ENCODE peak calls at places on chromosomes 6 and 20, in eight cellular contexts. S, W, Q, F, Z, G, R and P are unnamed samples.

GRCh38 chr6:148193063-148193680 is 149.5 kb upstream of the SASH1 start:
- DNase-seq in W (no peak), R (no peak), G (no peak), Q (no peak), Z (no peak), F (no peak), S (peak), P (peak)

GRCh38 chr6:168240147-168240546 is 79.4 kb downstream of the DACT2 start:
- DNase-seq in Q (no peak), G (no peak), Z (no peak), S (no peak), F (no peak), R (no peak), W (no peak), P (no peak)

GRCh38 chr20:17786221-17786718 is 86.5 kb downstream of the BANF2 start:
- DNase-seq in W (no peak), G (no peak), R (no peak), Q (no peak), S (peak), F (no peak), Z (no peak), P (peak)

GRCh38 chr20:21557246-21557982 is 43.5 kb upstream of the NKX2-2 start:
- DNase-seq in Z (no peak), W (no peak), G (no peak), R (no peak), S (no peak), Q (no peak), F (peak), P (no peak)

GRCh38 chr20:5621305-5621704 is 128.9 kb upstream of the SHLD1 start:
- DNase-seq in Q (no peak), S (peak), F (no peak), R (no peak), G (peak), Z (peak), W (peak), P (peak)

GRCh38 chr6:101883398-101883975 is 490.0 kb downstream of the GRIK2 start:
- DNase-seq in Z (no peak), G (no peak), S (peak), W (no peak), F (no peak), Q (no peak), R (no peak), P (peak)

GRCh38 chr20:39269493-39270217 is 307.5 kb downstream of the DHX35 start:
- DNase-seq in R (no peak), W (no peak), F (no peak), Q (no peak), S (no peak), Z (no peak), G (no peak), P (no peak)

GRCh38 chr6:83633149-83633548 is 75.8 kb downstream of the SNAP91 start:
- DNase-seq in R (peak), Q (no peak), F (no peak), S (peak), W (no peak), Z (no peak), G (no peak), P (no peak)

GRCh38 chr20:18739785-18740184 is 73.8 kb upstream of the SCP2D1 start:
- DNase-seq in W (no peak), R (no peak), F (no peak), Q (no peak), S (peak), Z (no peak), G (no peak), P (peak)

GRCh38 chr6:41698350-41698781 is 37.0 kb downstream of the TFEB start:
- DNase-seq in S (no peak), R (no peak), G (no peak), Z (no peak), W (no peak), Q (peak), F (no peak), P (peak)

GRCh38 chr20:63017076-63017825 is 10.5 kb upstream of the BHLHE23 start:
- DNase-seq in Q (no peak), Z (no peak), W (no peak), S (no peak), G (no peak), F (no peak), R (no peak), P (no peak)

GRCh38 chr6:135162678-135163439 is 18.2 kb upstream of the MYB start:
- DNase-seq in G (no peak), F (no peak), R (no peak), W (peak), S (no peak), Q (peak), Z (peak), P (no peak)

GRCh38 chr6:89356644-89357043 is 4.1 kb upstream of the UBE2J1 start:
- DNase-seq in G (no peak), R (no peak), Z (no peak), F (no peak), S (no peak), W (no peak), Q (no peak), P (no peak)

GRCh38 chr6:9620263-9620662 is 794.6 kb downstream of the TFAP2A start:
- DNase-seq in Q (no peak), W (no peak), S (no peak), G (no peak), R (no peak), F (no peak), Z (no peak), P (peak)

GRCh38 chr20:8018928-8019177 is 708 bp downstream of the TMX4 start:
- DNase-seq in R (peak), W (no peak), Q (peak), G (peak), Z (peak), F (no peak), S (no peak), P (no peak)

GRCh38 chr6:38117281-38117680 is 297.8 kb downstream of the ZFAND3 start:
- DNase-seq in F (no peak), Z (no peak), S (peak), Q (no peak), G (no peak), R (no peak), W (no peak), P (peak)

GRCh38 chr6:124661231-124661630 is 301.0 kb upstream of the RNF217 start:
- DNase-seq in G (no peak), Z (peak), W (no peak), R (no peak), Q (no peak), F (no peak), S (no peak), P (no peak)

GRCh38 chr6:75934643-75935472 is 137.6 kb downstream of the IMPG1 start:
- DNase-seq in G (peak), Q (peak), F (no peak), R (peak), S (peak), Z (peak), W (peak), P (peak)

GRCh38 chr20:51695574-51696303 is 72.5 kb downstream of the ATP9A start:
- DNase-seq in W (peak), Z (no peak), R (no peak), G (no peak), F (no peak), S (peak), Q (peak), P (peak)

GRCh38 chr20:57947421-57948176 is 237.8 kb upstream of the PMEPA1 start:
- DNase-seq in G (no peak), R (no peak), Z (no peak), W (no peak), F (no peak), S (no peak), Q (no peak), P (no peak)

GRCh38 chr6:166312832-166313231 is 4.6 kb upstream of the PRR18 start:
- DNase-seq in R (no peak), F (no peak), Q (no peak), S (no peak), Z (no peak), G (no peak), W (no peak), P (no peak)

GRCh38 chr6:137494281-137494966 is at the start of gene OLIG3:
- DNase-seq in G (no peak), F (no peak), R (no peak), Q (no peak), Z (no peak), W (no peak), S (no peak), P (no peak)

GRCh38 chr6:6610031-6610591 is 21.6 kb downstream of the LY86 start:
- DNase-seq in F (peak), S (no peak), W (no peak), G (no peak), R (peak), Z (no peak), Q (no peak), P (no peak)

GRCh38 chr6:35468980-35469710 is 944 bp downstream of the RPL10A start:
- DNase-seq in Q (no peak), W (no peak), R (no peak), F (no peak), Z (no peak), S (no peak), G (no peak), P (no peak)